ENCODE peak calls at places on chromosomes 2 and 18, in seven cellular contexts. One of them, this sample, is unnamed.

GRCh38 chr2:69582582-69583176 is 60.9 kb downstream of the AAK1 start:
- DNase-seq in CD4-positive, alpha-beta T cell: no peak
- DNase-seq in type B pancreatic cell: no peak
- DNase-seq in esophagus squamous epithelium: no peak
- DNase-seq in coronary artery: no peak
- DNase-seq in HFFc6: no peak
- DNase-seq in thoracic aorta: no peak
- DNase-seq in this sample: no peak

GRCh38 chr2:60553992-60554648 is 666 bp upstream of the BCL11A start:
- DNase-seq in type B pancreatic cell: no peak
- DNase-seq in coronary artery: no peak
- DNase-seq in CD4-positive, alpha-beta T cell: no peak
- DNase-seq in esophagus squamous epithelium: no peak
- DNase-seq in thoracic aorta: no peak
- DNase-seq in HFFc6: no peak
- DNase-seq in this sample: peak; percentile 71

GRCh38 chr18:12639990-12640880 is 17.7 kb downstream of the SPIRE1 start:
- DNase-seq in esophagus squamous epithelium: no peak
- DNase-seq in CD4-positive, alpha-beta T cell: no peak
- DNase-seq in HFFc6: peak; percentile 77
- DNase-seq in thoracic aorta: no peak
- DNase-seq in type B pancreatic cell: no peak
- DNase-seq in coronary artery: no peak
- DNase-seq in this sample: no peak

GRCh38 chr2:42881732-42882131 is 89.3 kb upstream of the HAAO start:
- DNase-seq in coronary artery: no peak
- DNase-seq in CD4-positive, alpha-beta T cell: no peak
- DNase-seq in thoracic aorta: no peak
- DNase-seq in HFFc6: peak; percentile 25
- DNase-seq in type B pancreatic cell: no peak
- DNase-seq in esophagus squamous epithelium: no peak
- DNase-seq in this sample: no peak

GRCh38 chr2:158501301-158501700 is 44.5 kb downstream of the PKP4 start:
- DNase-seq in thoracic aorta: no peak
- DNase-seq in HFFc6: no peak
- DNase-seq in esophagus squamous epithelium: no peak
- DNase-seq in CD4-positive, alpha-beta T cell: no peak
- DNase-seq in coronary artery: no peak
- DNase-seq in type B pancreatic cell: no peak
- DNase-seq in this sample: no peak

GRCh38 chr18:446941-447560 is 53.5 kb downstream of the COLEC12 start:
- DNase-seq in esophagus squamous epithelium: no peak
- DNase-seq in thoracic aorta: no peak
- DNase-seq in HFFc6: no peak
- DNase-seq in type B pancreatic cell: no peak
- DNase-seq in coronary artery: no peak
- DNase-seq in CD4-positive, alpha-beta T cell: no peak
- DNase-seq in this sample: no peak

GRCh38 chr18:61883547-61883946 is 9.3 kb downstream of the RNF152 start:
- DNase-seq in CD4-positive, alpha-beta T cell: no peak
- DNase-seq in thoracic aorta: no peak
- DNase-seq in esophagus squamous epithelium: no peak
- DNase-seq in coronary artery: no peak
- DNase-seq in HFFc6: peak; percentile 32
- DNase-seq in type B pancreatic cell: no peak
- DNase-seq in this sample: no peak

GRCh38 chr18:63160172-63160995 is 159.2 kb downstream of the BCL2 start:
- DNase-seq in thoracic aorta: no peak
- DNase-seq in CD4-positive, alpha-beta T cell: no peak
- DNase-seq in HFFc6: no peak
- DNase-seq in coronary artery: no peak
- DNase-seq in esophagus squamous epithelium: no peak
- DNase-seq in type B pancreatic cell: no peak
- DNase-seq in this sample: no peak

GRCh38 chr2:230861564-230862255 is 3.0 kb upstream of the ITM2C start:
- DNase-seq in coronary artery: no peak
- DNase-seq in type B pancreatic cell: no peak
- DNase-seq in esophagus squamous epithelium: no peak
- DNase-seq in HFFc6: no peak
- DNase-seq in CD4-positive, alpha-beta T cell: no peak
- DNase-seq in thoracic aorta: no peak
- DNase-seq in this sample: no peak

GRCh38 chr2:153871231-153872221 is at the start of gene GALNT13:
- DNase-seq in coronary artery: no peak
- DNase-seq in esophagus squamous epithelium: no peak
- DNase-seq in thoracic aorta: no peak
- DNase-seq in type B pancreatic cell: peak; percentile 82
- DNase-seq in HFFc6: no peak
- DNase-seq in CD4-positive, alpha-beta T cell: no peak
- DNase-seq in this sample: no peak

GRCh38 chr18:25235648-25236047 is 116.3 kb downstream of the ZNF521 start:
- DNase-seq in thoracic aorta: no peak
- DNase-seq in coronary artery: no peak
- DNase-seq in esophagus squamous epithelium: no peak
- DNase-seq in type B pancreatic cell: no peak
- DNase-seq in CD4-positive, alpha-beta T cell: no peak
- DNase-seq in HFFc6: no peak
- DNase-seq in this sample: no peak
- TF ChIP-seq CTCF in thoracic aorta: no peak
- TF ChIP-seq CTCF in coronary artery: no peak
- TF ChIP-seq CTCF in esophagus squamous epithelium: no peak
- TF ChIP-seq CTCF in type B pancreatic cell: no peak
- TF ChIP-seq CTCF in CD4-positive, alpha-beta T cell: no peak
- TF ChIP-seq CTCF in HFFc6: no peak
- TF ChIP-seq CTCF in this sample: no peak

DNA sequence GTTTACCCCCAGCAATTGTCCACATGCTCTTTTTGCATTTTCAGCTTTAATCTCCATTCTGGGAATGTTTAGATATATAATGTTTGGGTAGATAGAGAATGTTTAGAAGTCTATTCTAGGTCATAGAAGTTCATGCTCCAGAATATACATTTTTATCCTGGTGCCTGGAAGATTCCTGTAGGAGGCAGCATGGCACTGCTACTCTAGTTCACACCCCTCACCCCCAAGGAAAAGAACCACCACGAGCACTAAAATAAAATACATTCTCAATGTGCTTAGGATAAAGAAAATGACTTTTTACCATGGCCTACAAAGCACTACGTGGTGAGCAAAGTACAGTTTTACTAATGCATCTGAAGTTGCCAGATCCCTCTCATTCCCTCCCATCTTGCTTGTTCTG is 53.8 kb downstream of the MYO1B start:
- DNase-seq in CD4-positive, alpha-beta T cell: no peak
- DNase-seq in esophagus squamous epithelium: no peak
- DNase-seq in type B pancreatic cell: no peak
- DNase-seq in coronary artery: no peak
- DNase-seq in thoracic aorta: no peak
- DNase-seq in HFFc6: no peak
- DNase-seq in this sample: no peak
- TF ChIP-seq CTCF in CD4-positive, alpha-beta T cell: no peak
- TF ChIP-seq CTCF in esophagus squamous epithelium: no peak
- TF ChIP-seq CTCF in type B pancreatic cell: no peak
- TF ChIP-seq CTCF in coronary artery: no peak
- TF ChIP-seq CTCF in thoracic aorta: no peak
- TF ChIP-seq CTCF in HFFc6: peak; percentile 70
- TF ChIP-seq CTCF in this sample: no peak

GRCh38 chr18:60069145-60069544 is 169.3 kb downstream of the PMAIP1 start:
- DNase-seq in coronary artery: no peak
- DNase-seq in HFFc6: no peak
- DNase-seq in thoracic aorta: no peak
- DNase-seq in CD4-positive, alpha-beta T cell: no peak
- DNase-seq in type B pancreatic cell: no peak
- DNase-seq in esophagus squamous epithelium: no peak
- DNase-seq in this sample: no peak
- TF ChIP-seq CTCF in coronary artery: no peak
- TF ChIP-seq CTCF in HFFc6: peak; percentile 40
- TF ChIP-seq CTCF in thoracic aorta: no peak
- TF ChIP-seq CTCF in CD4-positive, alpha-beta T cell: no peak
- TF ChIP-seq CTCF in type B pancreatic cell: no peak
- TF ChIP-seq CTCF in esophagus squamous epithelium: no peak
- TF ChIP-seq CTCF in this sample: no peak

GRCh38 chr2:84906900-84907714 is 1.7 kb downstream of the TMSB10 start:
- DNase-seq in coronary artery: peak; percentile 87
- DNase-seq in type B pancreatic cell: no peak
- DNase-seq in thoracic aorta: no peak
- DNase-seq in esophagus squamous epithelium: peak; percentile 52
- DNase-seq in HFFc6: peak; percentile 81
- DNase-seq in CD4-positive, alpha-beta T cell: peak; percentile 45
- DNase-seq in this sample: peak; percentile 40

GRCh38 chr2:84904151-84904550 is 1.3 kb upstream of the TMSB10 start:
- DNase-seq in type B pancreatic cell: no peak
- DNase-seq in coronary artery: no peak
- DNase-seq in CD4-positive, alpha-beta T cell: no peak
- DNase-seq in HFFc6: no peak
- DNase-seq in esophagus squamous epithelium: no peak
- DNase-seq in thoracic aorta: no peak
- DNase-seq in this sample: no peak

GRCh38 chr2:84906108-84906899 is 848 bp downstream of the TMSB10 start:
- DNase-seq in thoracic aorta: no peak
- DNase-seq in HFFc6: no peak
- DNase-seq in coronary artery: no peak
- DNase-seq in type B pancreatic cell: no peak
- DNase-seq in CD4-positive, alpha-beta T cell: no peak
- DNase-seq in esophagus squamous epithelium: no peak
- DNase-seq in this sample: peak; percentile 54

GRCh38 chr2:84904717-84905174 is 710 bp upstream of the TMSB10 start:
- DNase-seq in type B pancreatic cell: no peak
- DNase-seq in CD4-positive, alpha-beta T cell: no peak
- DNase-seq in HFFc6: no peak
- DNase-seq in esophagus squamous epithelium: peak; percentile 13
- DNase-seq in thoracic aorta: no peak
- DNase-seq in coronary artery: peak; percentile 92
- DNase-seq in this sample: no peak

DNA sequence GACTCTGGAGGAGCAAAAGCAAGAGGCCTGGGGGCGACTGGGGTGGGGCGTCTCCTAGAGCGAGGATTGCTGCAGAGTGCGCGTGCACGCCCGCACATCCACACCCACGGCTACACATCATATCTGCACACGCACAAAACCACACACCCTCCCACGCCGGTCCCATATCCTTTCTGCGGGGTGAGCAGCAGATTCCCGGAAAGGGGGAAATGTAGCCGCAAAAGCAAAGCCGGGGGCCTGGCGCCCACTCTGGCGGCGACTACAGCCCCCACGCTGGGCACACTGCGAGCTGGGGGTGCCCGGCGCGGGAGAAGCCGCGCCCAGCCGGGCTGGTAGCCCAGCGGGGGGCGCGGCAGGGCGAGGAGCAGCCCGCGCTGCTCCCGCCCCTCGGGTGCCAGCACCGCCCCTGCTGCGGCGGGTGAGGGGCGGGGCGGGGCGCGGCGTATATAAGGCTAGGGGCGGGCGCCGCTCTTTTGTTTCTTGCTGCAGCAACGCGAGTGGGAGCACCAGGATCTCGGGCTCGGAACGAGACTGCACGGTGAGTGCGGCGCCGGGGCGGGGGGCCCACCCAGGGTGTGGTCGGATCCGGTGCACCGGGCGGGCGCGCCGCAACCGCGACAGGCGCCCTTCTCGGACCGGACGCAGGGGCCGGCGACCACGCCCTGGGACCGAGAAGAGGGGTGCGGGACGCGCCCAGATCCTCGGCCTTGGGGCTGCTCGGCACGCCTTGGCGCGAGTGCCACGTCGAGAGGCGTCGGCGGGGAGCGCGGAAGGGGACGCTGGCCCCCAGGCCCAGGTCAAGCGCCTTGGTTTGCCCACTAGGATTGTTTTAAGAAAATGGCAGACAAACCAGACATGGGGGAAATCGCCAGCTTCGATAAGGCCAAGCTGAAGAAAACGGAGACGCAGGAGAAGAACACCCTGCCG is at the start of gene TMSB10:
- DNase-seq in thoracic aorta: no peak
- DNase-seq in HFFc6: peak; percentile 88
- DNase-seq in CD4-positive, alpha-beta T cell: peak; percentile 89
- DNase-seq in esophagus squamous epithelium: peak; percentile 55
- DNase-seq in coronary artery: peak; percentile 94
- DNase-seq in type B pancreatic cell: peak; percentile 90
- DNase-seq in this sample: peak; percentile 94
- TF ChIP-seq CTCF in thoracic aorta: no peak
- TF ChIP-seq CTCF in HFFc6: peak; percentile 59
- TF ChIP-seq CTCF in CD4-positive, alpha-beta T cell: no peak
- TF ChIP-seq CTCF in esophagus squamous epithelium: peak; percentile 27
- TF ChIP-seq CTCF in coronary artery: no peak
- TF ChIP-seq CTCF in type B pancreatic cell: no peak
- TF ChIP-seq CTCF in this sample: no peak

GRCh38 chr2:260507-261161 is 3.2 kb downstream of the SH3YL1 start:
- DNase-seq in CD4-positive, alpha-beta T cell: no peak
- DNase-seq in type B pancreatic cell: no peak
- DNase-seq in coronary artery: no peak
- DNase-seq in thoracic aorta: no peak
- DNase-seq in HFFc6: no peak
- DNase-seq in esophagus squamous epithelium: no peak
- DNase-seq in this sample: no peak
- TF ChIP-seq CTCF in CD4-positive, alpha-beta T cell: no peak
- TF ChIP-seq CTCF in type B pancreatic cell: no peak
- TF ChIP-seq CTCF in coronary artery: no peak
- TF ChIP-seq CTCF in thoracic aorta: no peak
- TF ChIP-seq CTCF in HFFc6: no peak
- TF ChIP-seq CTCF in esophagus squamous epithelium: no peak
- TF ChIP-seq CTCF in this sample: no peak

GRCh38 chr2:177616731-177617130 is 224.2 kb downstream of the AGPS start:
- DNase-seq in HFFc6: no peak
- DNase-seq in type B pancreatic cell: no peak
- DNase-seq in thoracic aorta: no peak
- DNase-seq in coronary artery: no peak
- DNase-seq in esophagus squamous epithelium: no peak
- DNase-seq in CD4-positive, alpha-beta T cell: no peak
- DNase-seq in this sample: no peak

GRCh38 chr2:177625744-177626655 is 233.4 kb downstream of the AGPS start:
- DNase-seq in HFFc6: no peak
- DNase-seq in thoracic aorta: no peak
- DNase-seq in type B pancreatic cell: no peak
- DNase-seq in esophagus squamous epithelium: no peak
- DNase-seq in coronary artery: no peak
- DNase-seq in CD4-positive, alpha-beta T cell: no peak
- DNase-seq in this sample: no peak

GRCh38 chr2:177618270-177619253 is 226.0 kb downstream of the AGPS start:
- DNase-seq in CD4-positive, alpha-beta T cell: peak; percentile 87
- DNase-seq in esophagus squamous epithelium: peak; percentile 65
- DNase-seq in HFFc6: peak; percentile 83
- DNase-seq in thoracic aorta: peak; percentile 73
- DNase-seq in type B pancreatic cell: peak; percentile 90
- DNase-seq in coronary artery: peak; percentile 94
- DNase-seq in this sample: peak; percentile 87

GRCh38 chr2:177617849-177618248 is 225.3 kb downstream of the AGPS start:
- DNase-seq in CD4-positive, alpha-beta T cell: no peak
- DNase-seq in coronary artery: no peak
- DNase-seq in type B pancreatic cell: no peak
- DNase-seq in thoracic aorta: no peak
- DNase-seq in HFFc6: no peak
- DNase-seq in esophagus squamous epithelium: no peak
- DNase-seq in this sample: no peak

GRCh38 chr2:177622516-177622915 is 229.9 kb downstream of the AGPS start:
- DNase-seq in coronary artery: no peak
- DNase-seq in esophagus squamous epithelium: no peak
- DNase-seq in thoracic aorta: no peak
- DNase-seq in HFFc6: no peak
- DNase-seq in CD4-positive, alpha-beta T cell: no peak
- DNase-seq in type B pancreatic cell: no peak
- DNase-seq in this sample: no peak
- TF ChIP-seq CTCF in coronary artery: no peak
- TF ChIP-seq CTCF in esophagus squamous epithelium: no peak
- TF ChIP-seq CTCF in thoracic aorta: peak; percentile 29
- TF ChIP-seq CTCF in HFFc6: no peak
- TF ChIP-seq CTCF in CD4-positive, alpha-beta T cell: no peak
- TF ChIP-seq CTCF in type B pancreatic cell: peak; percentile 77
- TF ChIP-seq CTCF in this sample: no peak